ENCODE peak calls at places on chromosomes 5 and 9, in ten cellular contexts. Q is hepatocyte; U is AML-193; T is stimulated activated CD4-positive, alpha-beta T cell treated with anti-CD3 and anti-CD28 coated beads, Interleukin-1b, Interleukin-23, amount 100 ng/mL, for 48 hours; E is EH; V is putamen; R is activated T-helper 1 cell treated with anti-CD3 and anti-CD28 coated beads, Interleukin-12 subunit alpha, Interleukin-12 subunit beta, Interleukin-2, Interleukin-4 antibody, amounts not matched to agents 30 ng/mL and 10 ng/mL and 1 ng/mL, durations not matched to agents 14 hours and 24 hours and 36 hours; M is ecto neural progenitor cell; X is HS-5; Y is CD8-positive, alpha-beta T cell. B is an unnamed sample.

GRCh38 chr9:2464624-2465023 is 157.0 kb upstream of the VLDLR start:
- DNase-seq in Q (no peak), U (no peak), T (no peak), E (no peak), V (no peak), R (no peak), M (no peak), X (no peak), Y (no peak), B (no peak)

GRCh38 chr5:177362871-177363507 is 5.3 kb downstream of the RGS14 start:
- DNase-seq in Q (peak; percentile 82), U (no peak), T (peak; percentile 65), E (peak; percentile 61), V (no peak), R (peak; percentile 56), M (peak; percentile 82), X (no peak), Y (peak; percentile 65), B (peak; percentile 86)

GRCh38 chr5:39539470-39539869 is 114.7 kb upstream of the DAB2 start:
- DNase-seq in Q (no peak), U (no peak), T (no peak), E (no peak), V (no peak), R (no peak), M (no peak), X (no peak), Y (no peak), B (no peak)

GRCh38 chr9:87089963-87090362 is 142.7 kb upstream of the GAS1 start:
- DNase-seq in Q (no peak), U (no peak), T (no peak), E (no peak), V (no peak), R (no peak), M (no peak), X (no peak), Y (no peak), B (no peak)

GRCh38 chr9:11275158-11275695 is 662.4 kb upstream of the PTPRD start:
- DNase-seq in Q (peak; percentile 33), U (no peak), T (no peak), E (no peak), V (peak; percentile 4), R (no peak), M (no peak), X (no peak), Y (no peak), B (no peak)

GRCh38 chr9:89204811-89205210 is 26.2 kb upstream of the SHC3 start:
- DNase-seq in Q (no peak), U (no peak), T (no peak), E (no peak), V (no peak), R (no peak), M (no peak), X (no peak), Y (no peak), B (no peak)

GRCh38 chr5:13660072-13660471 is 284.4 kb downstream of the DNAH5 start:
- DNase-seq in Q (no peak), U (no peak), T (no peak), E (peak; percentile 26), V (no peak), R (no peak), M (no peak), X (no peak), Y (no peak), B (peak; percentile 20)

GRCh38 chr5:106510321-106510720 is 1160.4 kb downstream of the EFNA5 start:
- DNase-seq in Q (no peak), U (no peak), T (no peak), E (no peak), V (no peak), R (no peak), M (no peak), X (no peak), Y (no peak), B (no peak)

GRCh38 chr5:72366324-72366976 is 46.3 kb downstream of the PTCD2 start:
- DNase-seq in Q (peak; percentile 86), U (peak; percentile 78), T (no peak), E (peak; percentile 84), V (peak; percentile 56), R (peak; percentile 8), M (peak; percentile 59), X (peak; percentile 69), Y (peak; percentile 7), B (peak; percentile 89)